ENCODE peak calls at places on chromosomes 7 and 10, in four cellular contexts. One of them, this sample, is unnamed.

GRCh38 chr7:24825315-24825917 is 68.2 kb upstream of the GSDME start:
- DNase-seq in GM12878: no peak
- DNase-seq in NT2/D1: no peak
- DNase-seq in H1: no peak
- DNase-seq in this sample: no peak

GRCh38 chr10:92494522-92494921 is 79.4 kb downstream of the IDE start:
- DNase-seq in GM12878: no peak
- DNase-seq in NT2/D1: no peak
- DNase-seq in H1: no peak
- DNase-seq in this sample: no peak

GRCh38 chr7:73537051-73537450 is 15.0 kb upstream of the BAZ1B start:
- DNase-seq in GM12878: no peak
- DNase-seq in NT2/D1: no peak
- DNase-seq in H1: no peak
- DNase-seq in this sample: no peak

GRCh38 chr10:131579251-131580071 is 267.9 kb upstream of the TCERG1L start:
- DNase-seq in GM12878: no peak
- DNase-seq in NT2/D1: no peak
- DNase-seq in H1: no peak
- DNase-seq in this sample: no peak

GRCh38 chr7:22357311-22358175 is 589 bp upstream of the RAPGEF5 start:
- DNase-seq in GM12878: no peak
- DNase-seq in NT2/D1: no peak
- DNase-seq in H1: no peak
- DNase-seq in this sample: peak; percentile 25

GRCh38 chr10:124560377-124560776 is 98.8 kb downstream of the LHPP start:
- DNase-seq in GM12878: no peak
- DNase-seq in NT2/D1: no peak
- DNase-seq in H1: no peak
- DNase-seq in this sample: no peak

GRCh38 chr7:117673367-117673766 is 193.5 kb downstream of the CFTR start:
- DNase-seq in GM12878: no peak
- DNase-seq in NT2/D1: no peak
- DNase-seq in H1: peak; percentile 39
- DNase-seq in this sample: no peak

GRCh38 chr10:33804534-33804933 is 470.1 kb upstream of the NRP1 start:
- DNase-seq in GM12878: no peak
- DNase-seq in NT2/D1: no peak
- DNase-seq in H1: no peak
- DNase-seq in this sample: no peak

GRCh38 chr7:134910968-134911367 is 75.3 kb upstream of the AGBL3 start:
- DNase-seq in GM12878: no peak
- DNase-seq in NT2/D1: no peak
- DNase-seq in H1: no peak
- DNase-seq in this sample: no peak

GRCh38 chr7:120583835-120584586 is 273.9 kb downstream of the TSPAN12 start:
- DNase-seq in GM12878: no peak
- DNase-seq in NT2/D1: no peak
- DNase-seq in H1: no peak
- DNase-seq in this sample: no peak

GRCh38 chr7:151372612-151373265 is 31.1 kb downstream of the NUB1 start:
- DNase-seq in GM12878: no peak
- DNase-seq in NT2/D1: peak; percentile 47
- DNase-seq in H1: no peak
- DNase-seq in this sample: no peak

GRCh38 chr10:101032637-101033201 is 1.7 kb downstream of the SFXN3 start:
- DNase-seq in GM12878: no peak
- DNase-seq in NT2/D1: no peak
- DNase-seq in H1: no peak
- DNase-seq in this sample: no peak

GRCh38 chr10:119191881-119192280 is 13.3 kb upstream of the PRDX3 start:
- DNase-seq in GM12878: no peak
- DNase-seq in NT2/D1: no peak
- DNase-seq in H1: no peak
- DNase-seq in this sample: no peak

GRCh38 chr7:26451997-26452396 is 160.3 kb downstream of the SNX10 start:
- DNase-seq in GM12878: no peak
- DNase-seq in NT2/D1: peak; percentile 32
- DNase-seq in H1: no peak
- DNase-seq in this sample: no peak

GRCh38 chr10:9957352-9957751 is 1060.3 kb upstream of the CELF2 start:
- DNase-seq in GM12878: no peak
- DNase-seq in NT2/D1: no peak
- DNase-seq in H1: no peak
- DNase-seq in this sample: no peak

GRCh38 chr7:10704653-10705052 is 269.0 kb upstream of the PHF14 start:
- DNase-seq in GM12878: no peak
- DNase-seq in NT2/D1: no peak
- DNase-seq in H1: no peak
- DNase-seq in this sample: no peak

GRCh38 chr7:66355762-66356161 is 150.6 kb downstream of the TPST1 start:
- DNase-seq in GM12878: no peak
- DNase-seq in NT2/D1: no peak
- DNase-seq in H1: no peak
- DNase-seq in this sample: no peak

GRCh38 chr10:114649217-114649906 is 8.7 kb downstream of the ABLIM1 start:
- DNase-seq in GM12878: no peak
- DNase-seq in NT2/D1: no peak
- DNase-seq in H1: no peak
- DNase-seq in this sample: no peak

GRCh38 chr7:143214789-143215679 is 6.8 kb upstream of the TAS2R40 start:
- DNase-seq in GM12878: peak; percentile 50
- DNase-seq in NT2/D1: peak; percentile 82
- DNase-seq in H1: peak; percentile 49
- DNase-seq in this sample: peak; percentile 84
- TF ChIP-seq SUZ12 in GM12878: no peak
- TF ChIP-seq SUZ12 in NT2/D1: no peak
- TF ChIP-seq SUZ12 in H1: no peak
- TF ChIP-seq SUZ12 in this sample: no peak

GRCh38 chr7:230274-230673 is 37.9 kb downstream of the FAM20C start:
- DNase-seq in GM12878: no peak
- DNase-seq in NT2/D1: no peak
- DNase-seq in H1: no peak
- DNase-seq in this sample: no peak

GRCh38 chr7:229184-229964 is 37.0 kb downstream of the FAM20C start:
- DNase-seq in GM12878: no peak
- DNase-seq in NT2/D1: no peak
- DNase-seq in H1: no peak
- DNase-seq in this sample: no peak

GRCh38 chr7:232571-233455 is 40.4 kb downstream of the FAM20C start:
- DNase-seq in GM12878: no peak
- DNase-seq in NT2/D1: no peak
- DNase-seq in H1: no peak
- DNase-seq in this sample: no peak

GRCh38 chr7:231858-232246 is 39.5 kb downstream of the FAM20C start:
- DNase-seq in GM12878: no peak
- DNase-seq in NT2/D1: no peak
- DNase-seq in H1: no peak
- DNase-seq in this sample: no peak

DNA sequence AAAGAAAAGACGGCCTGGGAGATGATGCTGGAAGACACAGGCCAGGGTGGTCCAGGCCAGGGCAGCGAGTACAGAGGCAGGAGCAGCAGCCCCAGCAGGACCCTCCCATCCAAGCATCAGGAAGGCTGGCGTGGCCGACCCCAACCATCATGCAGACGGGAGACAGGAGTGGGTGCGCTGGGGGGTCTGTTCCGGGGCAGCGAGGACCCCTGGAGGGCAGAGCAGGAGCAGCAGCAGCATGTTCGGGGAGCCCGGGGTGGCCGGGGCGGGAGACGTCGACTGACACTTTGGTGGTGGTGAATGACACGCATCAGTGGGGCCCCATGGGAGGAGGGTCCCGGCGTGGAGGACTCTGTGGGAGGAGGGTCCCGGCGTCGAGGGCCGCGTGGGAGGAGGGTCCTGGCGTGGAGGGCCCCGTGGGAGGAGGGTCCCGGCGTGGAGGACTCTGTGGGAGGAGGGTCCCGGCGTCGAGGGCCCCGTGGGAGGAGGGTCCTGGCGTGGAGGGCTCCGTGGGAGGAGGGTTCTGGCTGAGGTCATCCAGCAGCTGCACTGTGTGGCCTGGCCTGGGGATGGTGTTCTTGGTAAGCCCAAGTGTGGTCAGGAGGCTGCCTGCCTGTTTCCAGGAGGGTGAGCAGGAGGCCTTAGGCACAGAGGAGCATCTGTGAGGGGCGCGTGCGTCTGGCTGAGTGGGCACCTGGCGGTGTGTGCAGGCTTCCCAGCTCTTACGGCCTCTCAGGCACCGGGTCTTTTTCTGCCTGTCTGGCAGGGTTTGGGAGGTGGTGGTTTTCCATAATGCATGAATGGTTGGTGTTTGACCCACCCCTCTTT is 38.9 kb downstream of the FAM20C start:
- DNase-seq in GM12878: no peak
- DNase-seq in NT2/D1: no peak
- DNase-seq in H1: no peak
- DNase-seq in this sample: no peak
- TF ChIP-seq SUZ12 in GM12878: no peak
- TF ChIP-seq SUZ12 in NT2/D1: no peak
- TF ChIP-seq SUZ12 in H1: no peak
- TF ChIP-seq SUZ12 in this sample: no peak

GRCh38 chr10:3806603-3807002 is 21.6 kb upstream of the KLF6 start:
- DNase-seq in GM12878: no peak
- DNase-seq in NT2/D1: no peak
- DNase-seq in H1: no peak
- DNase-seq in this sample: no peak
- TF ChIP-seq SUZ12 in GM12878: no peak
- TF ChIP-seq SUZ12 in NT2/D1: no peak
- TF ChIP-seq SUZ12 in H1: no peak
- TF ChIP-seq SUZ12 in this sample: no peak

GRCh38 chr7:84939442-84939841 is 247.4 kb downstream of the SEMA3D start:
- DNase-seq in GM12878: no peak
- DNase-seq in NT2/D1: no peak
- DNase-seq in H1: no peak
- DNase-seq in this sample: no peak

GRCh38 chr7:84941291-84941690 is 245.6 kb downstream of the SEMA3D start:
- DNase-seq in GM12878: no peak
- DNase-seq in NT2/D1: no peak
- DNase-seq in H1: no peak
- DNase-seq in this sample: no peak

GRCh38 chr7:84941936-84942335 is 244.9 kb downstream of the SEMA3D start:
- DNase-seq in GM12878: no peak
- DNase-seq in NT2/D1: no peak
- DNase-seq in H1: no peak
- DNase-seq in this sample: no peak

GRCh38 chr7:84939888-84940287 is 247.0 kb downstream of the SEMA3D start:
- DNase-seq in GM12878: no peak
- DNase-seq in NT2/D1: no peak
- DNase-seq in H1: no peak
- DNase-seq in this sample: no peak
- TF ChIP-seq SUZ12 in GM12878: no peak
- TF ChIP-seq SUZ12 in NT2/D1: no peak
- TF ChIP-seq SUZ12 in H1: no peak
- TF ChIP-seq SUZ12 in this sample: no peak

GRCh38 chr7:464712-465461 is 54.8 kb downstream of the PDGFA start:
- DNase-seq in GM12878: no peak
- DNase-seq in NT2/D1: no peak
- DNase-seq in H1: no peak
- DNase-seq in this sample: no peak
- TF ChIP-seq SUZ12 in GM12878: no peak
- TF ChIP-seq SUZ12 in NT2/D1: no peak
- TF ChIP-seq SUZ12 in H1: no peak
- TF ChIP-seq SUZ12 in this sample: no peak

GRCh38 chr7:91850455-91850854 is 30.0 kb downstream of the MTERF1 start:
- DNase-seq in GM12878: no peak
- DNase-seq in NT2/D1: no peak
- DNase-seq in H1: no peak
- DNase-seq in this sample: no peak
- TF ChIP-seq SUZ12 in GM12878: no peak
- TF ChIP-seq SUZ12 in NT2/D1: no peak
- TF ChIP-seq SUZ12 in H1: no peak
- TF ChIP-seq SUZ12 in this sample: no peak

GRCh38 chr7:923108-924041 is 31.1 kb downstream of the ADAP1 start:
- DNase-seq in GM12878: peak; percentile 81
- DNase-seq in NT2/D1: no peak
- DNase-seq in H1: no peak
- DNase-seq in this sample: no peak
- TF ChIP-seq SUZ12 in GM12878: no peak
- TF ChIP-seq SUZ12 in NT2/D1: no peak
- TF ChIP-seq SUZ12 in H1: no peak
- TF ChIP-seq SUZ12 in this sample: no peak

DNA sequence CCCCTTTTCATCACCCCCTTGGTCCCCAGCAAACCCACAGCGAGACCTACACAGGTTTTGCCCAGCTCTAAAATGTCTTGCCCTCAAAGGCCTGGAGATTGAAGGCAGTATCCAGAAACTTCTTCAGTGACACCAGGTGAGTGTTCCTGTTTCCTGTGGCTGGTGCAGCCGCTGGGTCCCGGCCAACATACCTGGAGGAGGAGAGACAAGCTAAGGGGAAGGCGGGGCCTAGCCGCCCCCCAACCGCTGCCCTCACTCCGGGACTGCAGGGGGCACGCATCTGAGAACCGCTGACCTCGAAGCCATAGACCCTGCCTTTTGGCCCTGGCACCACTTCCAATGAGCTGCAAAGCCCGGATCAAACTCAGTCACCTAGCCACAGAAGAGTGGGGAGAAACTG is 27.0 kb downstream of the OGDHL start:
- DNase-seq in GM12878: no peak
- DNase-seq in NT2/D1: no peak
- DNase-seq in H1: no peak
- DNase-seq in this sample: no peak
- TF ChIP-seq SUZ12 in GM12878: no peak
- TF ChIP-seq SUZ12 in NT2/D1: no peak
- TF ChIP-seq SUZ12 in H1: no peak
- TF ChIP-seq SUZ12 in this sample: no peak

GRCh38 chr7:33845991-33846509 is 59.3 kb upstream of the BMPER start:
- DNase-seq in GM12878: no peak
- DNase-seq in NT2/D1: no peak
- DNase-seq in H1: no peak
- DNase-seq in this sample: no peak

GRCh38 chr7:33852838-33853237 is 52.5 kb upstream of the BMPER start:
- DNase-seq in GM12878: no peak
- DNase-seq in NT2/D1: no peak
- DNase-seq in H1: no peak
- DNase-seq in this sample: no peak

GRCh38 chr7:33850768-33851167 is 54.6 kb upstream of the BMPER start:
- DNase-seq in GM12878: no peak
- DNase-seq in NT2/D1: no peak
- DNase-seq in H1: no peak
- DNase-seq in this sample: no peak

GRCh38 chr7:33849961-33850559 is 55.3 kb upstream of the BMPER start:
- DNase-seq in GM12878: no peak
- DNase-seq in NT2/D1: no peak
- DNase-seq in H1: no peak
- DNase-seq in this sample: no peak

DNA sequence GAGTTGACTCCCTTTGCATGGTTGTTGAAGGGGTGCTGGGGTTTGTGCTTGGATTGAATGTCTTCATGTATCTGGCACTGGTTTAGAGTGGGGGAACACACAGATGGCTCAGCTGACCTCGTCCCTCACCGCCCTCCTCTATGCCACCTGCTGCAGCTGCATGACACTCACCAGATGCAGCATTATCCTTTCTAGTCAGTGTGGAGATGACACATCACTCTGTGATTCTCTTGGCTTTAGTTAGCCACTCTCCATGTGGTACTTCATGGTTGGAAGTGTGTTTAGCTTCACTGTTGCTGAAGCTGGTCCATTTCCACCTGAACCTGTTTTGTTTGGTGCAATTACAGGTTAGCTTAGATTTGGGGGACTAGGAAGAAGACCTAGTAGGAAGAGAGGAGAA is 56.3 kb upstream of the BMPER start:
- DNase-seq in GM12878: no peak
- DNase-seq in NT2/D1: no peak
- DNase-seq in H1: no peak
- DNase-seq in this sample: no peak
- TF ChIP-seq SUZ12 in GM12878: no peak
- TF ChIP-seq SUZ12 in NT2/D1: no peak
- TF ChIP-seq SUZ12 in H1: no peak
- TF ChIP-seq SUZ12 in this sample: no peak

GRCh38 chr7:99562832-99563231 is 4.4 kb downstream of the ZNF655 start:
- DNase-seq in GM12878: no peak
- DNase-seq in NT2/D1: peak; percentile 70
- DNase-seq in H1: no peak
- DNase-seq in this sample: no peak
- TF ChIP-seq SUZ12 in GM12878: no peak
- TF ChIP-seq SUZ12 in NT2/D1: no peak
- TF ChIP-seq SUZ12 in H1: no peak
- TF ChIP-seq SUZ12 in this sample: no peak

This sample was measured in HEK293T.